ENCODE peak calls at places on chromosome 12, in ten cellular contexts. T is ELR; R is non-pigmented ciliary epithelial cell; I is AG10803; Y is H54; D is activated naive CD4-positive, alpha-beta T cell treated with anti-CD3 and anti-CD28 coated beads for 36 hours; N is kidney epithelial cell; M is hepatic stellate cell; F is lower leg skin; E is stimulated activated CD4-positive, alpha-beta T cell treated with anti-CD3 and anti-CD28 coated beads, TNF-alpha, amount 100 ng/mL, for 1 hour. X is an unnamed sample.

GRCh38 chr12:132445884-132446471 is 44.0 kb upstream of the FBRSL1 start:
- DNase-seq in Y (peak; percentile 82), I (peak; percentile 58), T (peak; percentile 18), D (peak; percentile 61), M (peak; percentile 53), E (peak; percentile 27), N (peak; percentile 48), F (no peak), R (peak; percentile 41), X (peak; percentile 99)

GRCh38 chr12:100716658-100716948 is 78.0 kb upstream of the ANO4 start:
- DNase-seq in E (no peak), F (no peak), D (no peak), T (peak; percentile 8), Y (no peak), I (no peak), N (no peak), M (no peak), R (no peak), X (no peak)

GRCh38 chr12:124650912-124651311 is 83.5 kb upstream of the NCOR2 start:
- DNase-seq in Y (no peak), D (no peak), F (no peak), M (no peak), R (no peak), T (no peak), I (no peak), E (no peak), N (no peak), X (no peak)

GRCh38 chr12:27330846-27331245 is 1.8 kb upstream of the BMAL2 start:
- DNase-seq in R (no peak), F (no peak), E (no peak), T (peak; percentile 23), M (no peak), D (no peak), N (no peak), Y (no peak), I (no peak), X (no peak)

GRCh38 chr12:115710104-115710564 is 567.4 kb downstream of the MED13L start:
- DNase-seq in R (peak; percentile 1), I (peak; percentile 84), N (no peak), D (no peak), T (peak; percentile 55), F (no peak), E (no peak), M (peak; percentile 7), Y (no peak), X (no peak)

GRCh38 chr12:13101854-13102375 is 1.6 kb downstream of the GSG1 start:
- DNase-seq in R (no peak), F (no peak), I (no peak), T (peak; percentile 73), E (no peak), Y (peak; percentile 45), M (no peak), N (no peak), D (peak; percentile 44), X (no peak)

GRCh38 chr12:1845427-1845826 is 25.1 kb downstream of the LRTM2 start:
- DNase-seq in E (no peak), I (no peak), R (no peak), F (peak; percentile 75), M (no peak), T (no peak), N (no peak), D (no peak), Y (no peak), X (no peak)

GRCh38 chr12:81196595-81196994 is 118.7 kb downstream of the ACSS3 start:
- DNase-seq in E (no peak), M (no peak), F (no peak), T (no peak), I (no peak), R (no peak), Y (no peak), D (no peak), N (no peak), X (no peak)

GRCh38 chr12:87511371-87511770 is 517.8 kb downstream of the C12orf50 start:
- DNase-seq in F (no peak), T (no peak), M (no peak), I (no peak), E (no peak), R (no peak), D (no peak), N (no peak), Y (no peak), X (no peak)

GRCh38 chr12:15830538-15830937 is 41.4 kb upstream of the EPS8 start:
- DNase-seq in N (no peak), T (peak; percentile 52), D (no peak), Y (no peak), F (no peak), E (no peak), R (peak; percentile 58), M (peak; percentile 50), I (peak; percentile 72), X (no peak)

GRCh38 chr12:46368684-46369083 is 3.9 kb downstream of the SLC38A2 start:
- DNase-seq in I (no peak), D (no peak), T (no peak), E (no peak), M (no peak), Y (no peak), F (no peak), R (no peak), N (no peak), X (no peak)

GRCh38 chr12:2402180-2402579 is 349.4 kb downstream of the CACNA1C start:
- DNase-seq in M (no peak), R (no peak), E (no peak), I (no peak), T (no peak), N (no peak), F (no peak), D (no peak), Y (no peak), X (no peak)

GRCh38 chr12:107560194-107560905 is 125.2 kb upstream of the PWP1 start:
- DNase-seq in T (peak; percentile 17), I (no peak), D (no peak), E (no peak), R (no peak), N (no peak), M (no peak), Y (no peak), F (peak; percentile 37), X (no peak)